ENCODE peak calls at places on chromosomes 12 and 14, in four cellular contexts. One of them, this sample, is unnamed.

GRCh38 chr14:21267431-21267845 is 1.8 kb downstream of the HNRNPC start:
- DNase-seq in astrocyte of the spinal cord: no peak
- DNase-seq in mucosa of descending colon: no peak
- DNase-seq in Peyer's patch: no peak
- DNase-seq in this sample: no peak

GRCh38 chr12:27555928-27556778 is 32.1 kb downstream of the PPFIBP1 start:
- DNase-seq in astrocyte of the spinal cord: peak; percentile 69
- DNase-seq in mucosa of descending colon: no peak
- DNase-seq in Peyer's patch: no peak
- DNase-seq in this sample: no peak

GRCh38 chr14:36655571-36655962 is 6.1 kb upstream of the PAX9 start:
- DNase-seq in astrocyte of the spinal cord: no peak
- DNase-seq in mucosa of descending colon: no peak
- DNase-seq in Peyer's patch: no peak
- DNase-seq in this sample: no peak

GRCh38 chr12:100671396-100672074 is 98.1 kb downstream of the GAS2L3 start:
- DNase-seq in astrocyte of the spinal cord: no peak
- DNase-seq in mucosa of descending colon: no peak
- DNase-seq in Peyer's patch: no peak
- DNase-seq in this sample: no peak

GRCh38 chr14:78752789-78753188 is 582.6 kb downstream of the NRXN3 start:
- DNase-seq in astrocyte of the spinal cord: peak; percentile 1
- DNase-seq in mucosa of descending colon: no peak
- DNase-seq in Peyer's patch: no peak
- DNase-seq in this sample: no peak

GRCh38 chr12:62693291-62694040 is 226.8 kb downstream of the MON2 start:
- DNase-seq in astrocyte of the spinal cord: no peak
- DNase-seq in mucosa of descending colon: no peak
- DNase-seq in Peyer's patch: no peak
- DNase-seq in this sample: no peak

GRCh38 chr14:51824191-51824590 is 36.2 kb upstream of the GNG2 start:
- DNase-seq in astrocyte of the spinal cord: no peak
- DNase-seq in mucosa of descending colon: no peak
- DNase-seq in Peyer's patch: no peak
- DNase-seq in this sample: no peak

GRCh38 chr14:69093551-69094421 is 59.1 kb downstream of the DCAF5 start:
- DNase-seq in astrocyte of the spinal cord: peak; percentile 78
- DNase-seq in mucosa of descending colon: no peak
- DNase-seq in Peyer's patch: no peak
- DNase-seq in this sample: no peak

GRCh38 chr14:71555654-71556559 is 376.3 kb upstream of the RGS6 start:
- DNase-seq in astrocyte of the spinal cord: no peak
- DNase-seq in mucosa of descending colon: no peak
- DNase-seq in Peyer's patch: no peak
- DNase-seq in this sample: no peak

GRCh38 chr12:121582583-121583333 is 1.9 kb upstream of the KDM2B start:
- DNase-seq in astrocyte of the spinal cord: no peak
- DNase-seq in mucosa of descending colon: no peak
- DNase-seq in Peyer's patch: no peak
- DNase-seq in this sample: no peak

GRCh38 chr12:32365473-32366064 is 33.8 kb upstream of the FGD4 start:
- DNase-seq in astrocyte of the spinal cord: peak; percentile 77
- DNase-seq in mucosa of descending colon: no peak
- DNase-seq in Peyer's patch: no peak
- DNase-seq in this sample: peak; percentile 48

GRCh38 chr14:64510825-64511679 is 6.5 kb downstream of the ZBTB1 start:
- DNase-seq in astrocyte of the spinal cord: peak; percentile 68
- DNase-seq in mucosa of descending colon: no peak
- DNase-seq in Peyer's patch: no peak
- DNase-seq in this sample: no peak

GRCh38 chr12:120413901-120414695 is 23.8 kb upstream of the COX6A1 start:
- DNase-seq in astrocyte of the spinal cord: no peak
- DNase-seq in mucosa of descending colon: no peak
- DNase-seq in Peyer's patch: peak; percentile 53
- DNase-seq in this sample: no peak

GRCh38 chr12:121568971-121569808 is 11.6 kb downstream of the KDM2B start:
- DNase-seq in astrocyte of the spinal cord: no peak
- DNase-seq in mucosa of descending colon: no peak
- DNase-seq in Peyer's patch: no peak
- DNase-seq in this sample: no peak

GRCh38 chr12:98297557-98297956 is 217.8 kb upstream of the TMPO start:
- DNase-seq in astrocyte of the spinal cord: no peak
- DNase-seq in mucosa of descending colon: no peak
- DNase-seq in Peyer's patch: no peak
- DNase-seq in this sample: no peak

GRCh38 chr12:4482936-4483335 is 37.3 kb upstream of the FGF6 start:
- DNase-seq in astrocyte of the spinal cord: no peak
- DNase-seq in mucosa of descending colon: no peak
- DNase-seq in Peyer's patch: no peak
- DNase-seq in this sample: no peak

GRCh38 chr14:72420749-72421452 is 473.0 kb downstream of the DPF3 start:
- DNase-seq in astrocyte of the spinal cord: peak; percentile 66
- DNase-seq in mucosa of descending colon: peak; percentile 52
- DNase-seq in Peyer's patch: peak; percentile 67
- DNase-seq in this sample: peak; percentile 22

GRCh38 chr12:2402180-2402579 is 349.4 kb downstream of the CACNA1C start:
- DNase-seq in astrocyte of the spinal cord: no peak
- DNase-seq in mucosa of descending colon: no peak
- DNase-seq in Peyer's patch: no peak
- DNase-seq in this sample: no peak

GRCh38 chr14:21096438-21096837 is 2.0 kb downstream of the ZNF219 start:
- DNase-seq in astrocyte of the spinal cord: no peak
- DNase-seq in mucosa of descending colon: no peak
- DNase-seq in Peyer's patch: no peak
- DNase-seq in this sample: no peak

GRCh38 chr12:4290011-4290790 is 16.6 kb downstream of the CCND2 start:
- DNase-seq in astrocyte of the spinal cord: no peak
- DNase-seq in mucosa of descending colon: no peak
- DNase-seq in Peyer's patch: no peak
- DNase-seq in this sample: no peak

GRCh38 chr12:57430117-57430930 is 519 bp downstream of the R3HDM2 start:
- DNase-seq in astrocyte of the spinal cord: peak; percentile 50
- DNase-seq in mucosa of descending colon: peak; percentile 69
- DNase-seq in Peyer's patch: no peak
- DNase-seq in this sample: no peak

GRCh38 chr14:37591941-37592287 is 3.1 kb downstream of the FOXA1 start:
- DNase-seq in astrocyte of the spinal cord: no peak
- DNase-seq in mucosa of descending colon: peak; percentile 54
- DNase-seq in Peyer's patch: peak; percentile 77
- DNase-seq in this sample: no peak

GRCh38 chr12:82593901-82594396 is 92.8 kb upstream of the TMTC2 start:
- DNase-seq in astrocyte of the spinal cord: no peak
- DNase-seq in mucosa of descending colon: no peak
- DNase-seq in Peyer's patch: no peak
- DNase-seq in this sample: no peak

GRCh38 chr12:76591461-76591860 is 31.9 kb upstream of the OSBPL8 start:
- DNase-seq in astrocyte of the spinal cord: peak; percentile 39
- DNase-seq in mucosa of descending colon: no peak
- DNase-seq in Peyer's patch: no peak
- DNase-seq in this sample: peak; percentile 51

GRCh38 chr12:62895351-62895750 is 39.6 kb downstream of the PPM1H start:
- DNase-seq in astrocyte of the spinal cord: no peak
- DNase-seq in mucosa of descending colon: no peak
- DNase-seq in Peyer's patch: no peak
- DNase-seq in this sample: no peak

GRCh38 chr14:20680843-20681347 is 3.5 kb upstream of the RNASE4 start:
- DNase-seq in astrocyte of the spinal cord: no peak
- DNase-seq in mucosa of descending colon: no peak
- DNase-seq in Peyer's patch: peak; percentile 54
- DNase-seq in this sample: no peak

GRCh38 chr12:27615331-27615891 is 80.8 kb upstream of the REP15 start:
- DNase-seq in astrocyte of the spinal cord: peak; percentile 50
- DNase-seq in mucosa of descending colon: no peak
- DNase-seq in Peyer's patch: no peak
- DNase-seq in this sample: no peak

GRCh38 chr14:25048170-25049126 is 1.5 kb downstream of the STXBP6 start:
- DNase-seq in astrocyte of the spinal cord: peak; percentile 60
- DNase-seq in mucosa of descending colon: no peak
- DNase-seq in Peyer's patch: no peak
- DNase-seq in this sample: no peak

GRCh38 chr14:92121207-92121669 is 268 bp downstream of the NDUFB1 start:
- DNase-seq in astrocyte of the spinal cord: peak; percentile 53
- DNase-seq in mucosa of descending colon: peak; percentile 62
- DNase-seq in Peyer's patch: no peak
- DNase-seq in this sample: no peak

GRCh38 chr14:21634840-21635239 is at the start of gene OR10G2:
- DNase-seq in astrocyte of the spinal cord: no peak
- DNase-seq in mucosa of descending colon: no peak
- DNase-seq in Peyer's patch: no peak
- DNase-seq in this sample: no peak

GRCh38 chr14:73833530-73834257 is 17.9 kb upstream of the PTGR2 start:
- DNase-seq in astrocyte of the spinal cord: peak; percentile 84
- DNase-seq in mucosa of descending colon: no peak
- DNase-seq in Peyer's patch: no peak
- DNase-seq in this sample: peak; percentile 49

GRCh38 chr14:87305345-87305744 is 687.6 kb downstream of the GALC start:
- DNase-seq in astrocyte of the spinal cord: no peak
- DNase-seq in mucosa of descending colon: no peak
- DNase-seq in Peyer's patch: no peak
- DNase-seq in this sample: no peak

GRCh38 chr12:48019639-48020265 is 15.5 kb upstream of the COL2A1 start:
- DNase-seq in astrocyte of the spinal cord: no peak
- DNase-seq in mucosa of descending colon: no peak
- DNase-seq in Peyer's patch: no peak
- DNase-seq in this sample: no peak

GRCh38 chr12:47776471-47777143 is 3.6 kb downstream of the SLC48A1 start:
- DNase-seq in astrocyte of the spinal cord: no peak
- DNase-seq in mucosa of descending colon: peak; percentile 36
- DNase-seq in Peyer's patch: no peak
- DNase-seq in this sample: peak; percentile 16

GRCh38 chr12:114319422-114319821 is 86.5 kb downstream of the TBX5 start:
- DNase-seq in astrocyte of the spinal cord: no peak
- DNase-seq in mucosa of descending colon: no peak
- DNase-seq in Peyer's patch: no peak
- DNase-seq in this sample: peak; percentile 20

GRCh38 chr12:22687677-22688076 is 62.7 kb downstream of the ETNK1 start:
- DNase-seq in astrocyte of the spinal cord: peak; percentile 87
- DNase-seq in mucosa of descending colon: no peak
- DNase-seq in Peyer's patch: no peak
- DNase-seq in this sample: peak; percentile 5

GRCh38 chr14:100902295-100902694 is 1.2 kb downstream of the RTL1 start:
- DNase-seq in astrocyte of the spinal cord: no peak
- DNase-seq in mucosa of descending colon: no peak
- DNase-seq in Peyer's patch: no peak
- DNase-seq in this sample: no peak
- TF ChIP-seq CTCF in astrocyte of the spinal cord: peak; percentile 24
- TF ChIP-seq CTCF in mucosa of descending colon: no peak
- TF ChIP-seq CTCF in Peyer's patch: no peak
- TF ChIP-seq CTCF in this sample: no peak

DNA sequence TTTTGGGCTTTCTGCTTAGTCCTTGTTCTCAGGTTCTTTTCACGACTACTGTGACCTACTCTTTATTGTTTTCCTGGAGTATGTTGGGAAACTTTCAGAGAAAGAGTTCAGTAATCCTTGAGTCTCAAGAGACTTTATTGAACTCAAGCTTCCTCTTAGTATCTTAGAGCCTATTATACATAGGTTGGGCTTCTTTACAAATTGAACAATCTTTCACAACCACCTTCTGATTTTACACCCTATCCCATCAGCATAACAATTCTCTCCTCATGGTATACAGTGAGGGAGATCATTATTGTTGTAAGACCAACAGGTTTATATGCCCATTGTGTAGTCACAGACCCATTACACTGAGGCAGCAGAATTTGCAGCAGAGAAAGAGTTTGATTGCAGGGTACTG is 193.2 kb upstream of the IGF1 start:
- DNase-seq in astrocyte of the spinal cord: no peak
- DNase-seq in mucosa of descending colon: no peak
- DNase-seq in Peyer's patch: no peak
- DNase-seq in this sample: no peak
- TF ChIP-seq CTCF in astrocyte of the spinal cord: no peak
- TF ChIP-seq CTCF in mucosa of descending colon: no peak
- TF ChIP-seq CTCF in Peyer's patch: no peak
- TF ChIP-seq CTCF in this sample: no peak

GRCh38 chr12:110760204-110760609 is 17.5 kb upstream of the PPP1CC start:
- DNase-seq in astrocyte of the spinal cord: no peak
- DNase-seq in mucosa of descending colon: no peak
- DNase-seq in Peyer's patch: no peak
- DNase-seq in this sample: no peak
- TF ChIP-seq CTCF in astrocyte of the spinal cord: no peak
- TF ChIP-seq CTCF in mucosa of descending colon: no peak
- TF ChIP-seq CTCF in Peyer's patch: no peak
- TF ChIP-seq CTCF in this sample: no peak

GRCh38 chr12:96829354-96829753 is 77.7 kb upstream of the NEDD1 start:
- DNase-seq in astrocyte of the spinal cord: no peak
- DNase-seq in mucosa of descending colon: no peak
- DNase-seq in Peyer's patch: no peak
- DNase-seq in this sample: no peak

GRCh38 chr12:96824074-96824837 is 82.8 kb upstream of the NEDD1 start:
- DNase-seq in astrocyte of the spinal cord: no peak
- DNase-seq in mucosa of descending colon: no peak
- DNase-seq in Peyer's patch: no peak
- DNase-seq in this sample: no peak

GRCh38 chr12:96824838-96825236 is 82.2 kb upstream of the NEDD1 start:
- DNase-seq in astrocyte of the spinal cord: no peak
- DNase-seq in mucosa of descending colon: no peak
- DNase-seq in Peyer's patch: no peak
- DNase-seq in this sample: no peak

GRCh38 chr12:96831346-96831745 is 75.7 kb upstream of the NEDD1 start:
- DNase-seq in astrocyte of the spinal cord: no peak
- DNase-seq in mucosa of descending colon: no peak
- DNase-seq in Peyer's patch: no peak
- DNase-seq in this sample: no peak

DNA sequence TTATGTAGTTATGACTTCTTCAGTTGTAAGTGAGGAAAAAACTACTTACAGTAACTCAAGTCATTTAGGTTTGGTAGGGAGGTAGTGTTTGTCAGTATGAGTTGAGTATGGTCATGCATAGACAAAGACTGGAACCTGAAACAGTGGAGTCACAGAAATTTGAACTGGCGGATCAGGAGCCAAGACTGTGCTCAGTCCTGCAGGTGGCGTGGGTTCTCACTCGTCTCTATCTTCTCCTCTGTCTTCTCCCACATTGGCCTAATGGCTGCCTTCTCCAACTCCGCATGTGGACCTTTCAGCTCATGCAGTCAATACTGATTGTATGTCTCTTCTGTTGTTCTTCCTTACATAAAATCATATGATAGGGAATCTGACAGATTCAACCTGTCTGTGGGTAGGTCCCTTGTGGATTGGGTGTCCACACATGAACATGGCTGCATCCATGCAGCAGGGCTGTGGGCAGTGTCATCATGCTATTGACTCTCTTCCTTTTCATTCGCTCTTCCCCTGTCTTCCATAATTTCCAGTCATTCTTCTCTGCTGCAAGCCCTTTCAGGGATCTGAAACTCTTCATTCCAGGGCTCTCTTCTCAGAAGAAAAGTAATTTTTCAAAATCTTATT is 78.8 kb upstream of the NEDD1 start:
- DNase-seq in astrocyte of the spinal cord: no peak
- DNase-seq in mucosa of descending colon: no peak
- DNase-seq in Peyer's patch: no peak
- DNase-seq in this sample: no peak
- TF ChIP-seq CTCF in astrocyte of the spinal cord: no peak
- TF ChIP-seq CTCF in mucosa of descending colon: no peak
- TF ChIP-seq CTCF in Peyer's patch: no peak
- TF ChIP-seq CTCF in this sample: no peak